ENCODE peak calls at places on chromosome 14, in four cellular contexts. One of them, this sample, is unnamed.
A peak's percentile ranks its signal among the peaks of the same experiment; 100 is the strongest.

GRCh38 chr14:52063107-52063506 is 5.8 kb downstream of the NID2 start:
- DNase-seq in Calu3: no peak
- DNase-seq in AG04450: no peak
- DNase-seq in naive thymus-derived CD4-positive, alpha-beta T cell: no peak
- DNase-seq in this sample: no peak

GRCh38 chr14:55599250-55599879 is 19.4 kb downstream of the KTN1 start:
- DNase-seq in Calu3: peak; percentile 82
- DNase-seq in AG04450: no peak
- DNase-seq in naive thymus-derived CD4-positive, alpha-beta T cell: no peak
- DNase-seq in this sample: no peak

GRCh38 chr14:38971258-38971921 is 131.6 kb downstream of the SEC23A start:
- DNase-seq in Calu3: no peak
- DNase-seq in AG04450: no peak
- DNase-seq in naive thymus-derived CD4-positive, alpha-beta T cell: no peak
- DNase-seq in this sample: no peak

GRCh38 chr14:106372870-106373657 is 846.7 kb downstream of the TMEM121 start:
- DNase-seq in Calu3: peak; percentile 81
- DNase-seq in AG04450: no peak
- DNase-seq in naive thymus-derived CD4-positive, alpha-beta T cell: peak; percentile 75
- DNase-seq in this sample: no peak

GRCh38 chr14:65356327-65356836 is 56.1 kb upstream of the FUT8 start:
- DNase-seq in Calu3: peak; percentile 82
- DNase-seq in AG04450: peak; percentile 53
- DNase-seq in naive thymus-derived CD4-positive, alpha-beta T cell: no peak
- DNase-seq in this sample: peak; percentile 53

GRCh38 chr14:88258026-88258425 is 65.0 kb downstream of the KCNK10 start:
- DNase-seq in Calu3: no peak
- DNase-seq in AG04450: no peak
- DNase-seq in naive thymus-derived CD4-positive, alpha-beta T cell: no peak
- DNase-seq in this sample: no peak

GRCh38 chr14:81436296-81437138 is 36.4 kb upstream of the STON2 start:
- DNase-seq in Calu3: peak; percentile 87
- DNase-seq in AG04450: no peak
- DNase-seq in naive thymus-derived CD4-positive, alpha-beta T cell: peak; percentile 19
- DNase-seq in this sample: no peak

GRCh38 chr14:59631237-59631636 is 54.6 kb upstream of the CCDC175 start:
- DNase-seq in Calu3: peak; percentile 4
- DNase-seq in AG04450: no peak
- DNase-seq in naive thymus-derived CD4-positive, alpha-beta T cell: no peak
- DNase-seq in this sample: no peak

GRCh38 chr14:38125484-38125912 is 82.2 kb upstream of the SSTR1 start:
- DNase-seq in Calu3: no peak
- DNase-seq in AG04450: no peak
- DNase-seq in naive thymus-derived CD4-positive, alpha-beta T cell: peak; percentile 29
- DNase-seq in this sample: no peak

This sample was measured in non-pigmented ciliary epithelial cell.